ENCODE peak calls at places on chromosomes 1 and 21, in nine cellular contexts. A, H, L, D, U, S, R, J and Q are unnamed samples.

GRCh38 chr1:174965006-174965971 is 34.5 kb upstream of the CACYBP start:
- DNase-seq in A (no peak), R (no peak), L (no peak), D (no peak), J (peak; percentile 66), S (peak; percentile 14), H (no peak), U (no peak), Q (no peak)

GRCh38 chr1:53465023-53465957 is 6.1 kb downstream of the DMRTB1 start:
- DNase-seq in R (no peak), L (no peak), H (no peak), A (no peak), D (no peak), U (no peak), S (no peak), J (no peak), Q (no peak)

GRCh38 chr1:155043793-155044192 is 7.3 kb upstream of the ADAM15 start:
- DNase-seq in R (no peak), S (no peak), J (no peak), A (no peak), D (no peak), H (no peak), L (no peak), U (no peak), Q (no peak)

GRCh38 chr1:56189946-56190920 is 389.1 kb downstream of the PLPP3 start:
- DNase-seq in R (no peak), U (peak; percentile 16), J (peak; percentile 19), S (peak; percentile 22), A (no peak), H (no peak), D (no peak), L (no peak), Q (no peak)

GRCh38 chr1:53949023-53949611 is 3.0 kb downstream of the LRRC42 start:
- DNase-seq in J (peak; percentile 55), H (no peak), L (no peak), S (peak; percentile 53), D (peak; percentile 41), U (peak; percentile 36), A (peak; percentile 58), R (peak; percentile 24), Q (peak; percentile 72)

GRCh38 chr1:29362116-29362515 is 125.8 kb downstream of the PTPRU start:
- DNase-seq in A (no peak), R (no peak), D (no peak), U (no peak), H (no peak), S (no peak), J (no peak), L (no peak), Q (no peak)

GRCh38 chr1:205436776-205437485 is 15.1 kb upstream of the LEMD1 start:
- DNase-seq in R (no peak), U (no peak), D (no peak), L (no peak), J (no peak), A (no peak), H (no peak), S (no peak), Q (peak; percentile 44)

GRCh38 chr1:160830321-160831153 is 32.1 kb downstream of the CD244 start:
- DNase-seq in U (peak; percentile 62), L (peak; percentile 68), J (peak; percentile 42), H (peak; percentile 35), D (peak; percentile 84), R (peak; percentile 47), A (peak; percentile 12), S (peak; percentile 44), Q (peak; percentile 50)

GRCh38 chr1:18948048-18948912 is 8.2 kb downstream of the IFFO2 start:
- DNase-seq in R (no peak), A (no peak), L (peak; percentile 64), U (no peak), S (peak; percentile 92), D (no peak), J (peak; percentile 69), H (no peak), Q (no peak)

GRCh38 chr1:61301824-61302652 is 219.7 kb downstream of the NFIA start:
- DNase-seq in J (peak; percentile 63), R (no peak), S (no peak), H (no peak), A (peak; percentile 94), D (no peak), L (no peak), U (no peak), Q (no peak)

GRCh38 chr1:200866521-200866920 is 6.3 kb upstream of the GPR25 start:
- DNase-seq in A (peak; percentile 28), D (no peak), R (no peak), S (no peak), J (no peak), H (peak; percentile 46), L (no peak), U (no peak), Q (peak; percentile 23)

GRCh38 chr1:22216210-22216883 is 73.5 kb upstream of the WNT4 start:
- DNase-seq in U (no peak), D (peak; percentile 33), J (peak; percentile 12), R (no peak), A (no peak), L (no peak), H (no peak), S (no peak), Q (no peak)

GRCh38 chr1:156465747-156466365 is 34.7 kb downstream of the MEF2D start:
- DNase-seq in L (no peak), R (no peak), H (no peak), U (no peak), D (no peak), S (no peak), J (no peak), A (peak; percentile 65), Q (peak; percentile 18)

GRCh38 chr1:92408825-92409224 is 77.9 kb downstream of the GFI1 start:
- DNase-seq in S (peak; percentile 26), L (no peak), J (no peak), U (no peak), R (no peak), D (no peak), H (no peak), A (peak; percentile 7), Q (peak; percentile 16)

GRCh38 chr1:229550812-229551567 is 7.5 kb downstream of the ABCB10 start:
- DNase-seq in A (no peak), R (no peak), H (no peak), S (no peak), U (no peak), D (no peak), L (no peak), J (no peak), Q (no peak)

GRCh38 chr1:47431534-47431933 is 6.3 kb upstream of the FOXD2 start:
- DNase-seq in J (peak; percentile 14), H (no peak), U (no peak), L (no peak), D (no peak), S (peak; percentile 43), A (peak; percentile 79), R (no peak), Q (no peak)

GRCh38 chr1:34918609-34919561 is 10.6 kb downstream of the DLGAP3 start:
- DNase-seq in S (no peak), R (peak; percentile 57), D (no peak), L (peak; percentile 8), U (no peak), H (peak; percentile 38), A (peak; percentile 31), J (no peak), Q (peak; percentile 59)

GRCh38 chr1:22826630-22827580 is 116.3 kb downstream of the EPHB2 start:
- DNase-seq in S (no peak), H (no peak), J (peak; percentile 53), L (no peak), U (no peak), R (no peak), A (peak; percentile 20), D (no peak), Q (no peak)

GRCh38 chr21:45950740-45951515 is 30.6 kb upstream of the COL6A1 start:
- DNase-seq in S (peak; percentile 63), L (no peak), A (peak; percentile 65), U (no peak), D (no peak), J (no peak), H (no peak), R (no peak), Q (peak; percentile 89)

GRCh38 chr21:29293495-29293894 is 5.2 kb upstream of the BACH1 start:
- DNase-seq in L (no peak), R (peak; percentile 85), D (no peak), J (no peak), S (no peak), H (no peak), A (no peak), U (no peak), Q (no peak)

GRCh38 chr1:87941292-87941946 is 612.7 kb downstream of the LMO4 start:
- DNase-seq in R (no peak), L (no peak), U (no peak), H (no peak), S (no peak), D (no peak), A (no peak), J (no peak), Q (no peak)

GRCh38 chr1:21963477-21964217 is 13.2 kb upstream of the CELA3B start:
- DNase-seq in R (peak; percentile 71), S (peak; percentile 56), A (peak; percentile 63), D (peak; percentile 89), L (peak; percentile 68), J (peak; percentile 68), U (peak; percentile 93), H (peak; percentile 63), Q (peak; percentile 79)

GRCh38 chr1:23593556-23594148 is 34.4 kb upstream of the ID3 start:
- DNase-seq in A (no peak), H (no peak), L (no peak), R (no peak), U (no peak), J (no peak), S (no peak), D (no peak), Q (peak; percentile 69)